ENCODE peak calls at places on chromosomes 2 and 18, in five cellular contexts. One of them, this sample, is unnamed.

GRCh38 chr2:45946023-45946422 is 294.5 kb downstream of the PRKCE start:
- DNase-seq in activated T-helper 1 cell treated with anti-CD3 and anti-CD28 coated beads, Interleukin-12 subunit alpha, Interleukin-12 subunit beta, Interleukin-2, Interleukin-4 antibody, amounts not matched to agents 30 ng/mL and 10 ng/mL and 1 ng/mL, durations not matched to agents 14 hours and 24 hours and 36 hours: no peak
- DNase-seq in SHP77 treated with DMSO at 0.1 percent for 48 hours: no peak
- DNase-seq in fibroblast of mammary gland: peak
- DNase-seq in NCI-H1930: no peak
- DNase-seq in this sample: no peak

GRCh38 chr2:38540580-38541290 is 62.0 kb downstream of the HNRNPLL start:
- DNase-seq in activated T-helper 1 cell treated with anti-CD3 and anti-CD28 coated beads, Interleukin-12 subunit alpha, Interleukin-12 subunit beta, Interleukin-2, Interleukin-4 antibody, amounts not matched to agents 30 ng/mL and 10 ng/mL and 1 ng/mL, durations not matched to agents 14 hours and 24 hours and 36 hours: no peak
- DNase-seq in SHP77 treated with DMSO at 0.1 percent for 48 hours: no peak
- DNase-seq in fibroblast of mammary gland: no peak
- DNase-seq in NCI-H1930: no peak
- DNase-seq in this sample: no peak

GRCh38 chr18:60664736-60665135 is 292.2 kb upstream of the MC4R start:
- DNase-seq in activated T-helper 1 cell treated with anti-CD3 and anti-CD28 coated beads, Interleukin-12 subunit alpha, Interleukin-12 subunit beta, Interleukin-2, Interleukin-4 antibody, amounts not matched to agents 30 ng/mL and 10 ng/mL and 1 ng/mL, durations not matched to agents 14 hours and 24 hours and 36 hours: no peak
- DNase-seq in SHP77 treated with DMSO at 0.1 percent for 48 hours: no peak
- DNase-seq in fibroblast of mammary gland: no peak
- DNase-seq in NCI-H1930: no peak
- DNase-seq in this sample: no peak

GRCh38 chr2:134275058-134275862 is 21.4 kb downstream of the MGAT5 start:
- DNase-seq in activated T-helper 1 cell treated with anti-CD3 and anti-CD28 coated beads, Interleukin-12 subunit alpha, Interleukin-12 subunit beta, Interleukin-2, Interleukin-4 antibody, amounts not matched to agents 30 ng/mL and 10 ng/mL and 1 ng/mL, durations not matched to agents 14 hours and 24 hours and 36 hours: no peak
- DNase-seq in SHP77 treated with DMSO at 0.1 percent for 48 hours: no peak
- DNase-seq in fibroblast of mammary gland: no peak
- DNase-seq in NCI-H1930: no peak
- DNase-seq in this sample: no peak

GRCh38 chr2:190649035-190649797 is at the start of gene NAB1:
- DNase-seq in activated T-helper 1 cell treated with anti-CD3 and anti-CD28 coated beads, Interleukin-12 subunit alpha, Interleukin-12 subunit beta, Interleukin-2, Interleukin-4 antibody, amounts not matched to agents 30 ng/mL and 10 ng/mL and 1 ng/mL, durations not matched to agents 14 hours and 24 hours and 36 hours: peak
- DNase-seq in SHP77 treated with DMSO at 0.1 percent for 48 hours: no peak
- DNase-seq in fibroblast of mammary gland: no peak
- DNase-seq in NCI-H1930: no peak
- DNase-seq in this sample: peak

GRCh38 chr18:5285326-5285725 is 10.2 kb downstream of the ZBTB14 start:
- DNase-seq in activated T-helper 1 cell treated with anti-CD3 and anti-CD28 coated beads, Interleukin-12 subunit alpha, Interleukin-12 subunit beta, Interleukin-2, Interleukin-4 antibody, amounts not matched to agents 30 ng/mL and 10 ng/mL and 1 ng/mL, durations not matched to agents 14 hours and 24 hours and 36 hours: no peak
- DNase-seq in SHP77 treated with DMSO at 0.1 percent for 48 hours: peak
- DNase-seq in fibroblast of mammary gland: no peak
- DNase-seq in NCI-H1930: no peak
- DNase-seq in this sample: no peak

GRCh38 chr2:69893684-69894481 is at the start of gene SNRNP27:
- DNase-seq in activated T-helper 1 cell treated with anti-CD3 and anti-CD28 coated beads, Interleukin-12 subunit alpha, Interleukin-12 subunit beta, Interleukin-2, Interleukin-4 antibody, amounts not matched to agents 30 ng/mL and 10 ng/mL and 1 ng/mL, durations not matched to agents 14 hours and 24 hours and 36 hours: peak
- DNase-seq in SHP77 treated with DMSO at 0.1 percent for 48 hours: peak
- DNase-seq in fibroblast of mammary gland: peak
- DNase-seq in NCI-H1930: peak
- DNase-seq in this sample: peak

GRCh38 chr18:22556271-22556990 is 138.7 kb upstream of the CTAGE1 start:
- DNase-seq in activated T-helper 1 cell treated with anti-CD3 and anti-CD28 coated beads, Interleukin-12 subunit alpha, Interleukin-12 subunit beta, Interleukin-2, Interleukin-4 antibody, amounts not matched to agents 30 ng/mL and 10 ng/mL and 1 ng/mL, durations not matched to agents 14 hours and 24 hours and 36 hours: no peak
- DNase-seq in SHP77 treated with DMSO at 0.1 percent for 48 hours: no peak
- DNase-seq in fibroblast of mammary gland: no peak
- DNase-seq in NCI-H1930: no peak
- DNase-seq in this sample: no peak

GRCh38 chr2:17594533-17595391 is 54.3 kb downstream of the VSNL1 start:
- DNase-seq in activated T-helper 1 cell treated with anti-CD3 and anti-CD28 coated beads, Interleukin-12 subunit alpha, Interleukin-12 subunit beta, Interleukin-2, Interleukin-4 antibody, amounts not matched to agents 30 ng/mL and 10 ng/mL and 1 ng/mL, durations not matched to agents 14 hours and 24 hours and 36 hours: no peak
- DNase-seq in SHP77 treated with DMSO at 0.1 percent for 48 hours: no peak
- DNase-seq in fibroblast of mammary gland: peak
- DNase-seq in NCI-H1930: no peak
- DNase-seq in this sample: no peak

GRCh38 chr18:49733896-49734585 is 79.3 kb downstream of the ACAA2 start:
- DNase-seq in activated T-helper 1 cell treated with anti-CD3 and anti-CD28 coated beads, Interleukin-12 subunit alpha, Interleukin-12 subunit beta, Interleukin-2, Interleukin-4 antibody, amounts not matched to agents 30 ng/mL and 10 ng/mL and 1 ng/mL, durations not matched to agents 14 hours and 24 hours and 36 hours: no peak
- DNase-seq in SHP77 treated with DMSO at 0.1 percent for 48 hours: no peak
- DNase-seq in fibroblast of mammary gland: no peak
- DNase-seq in NCI-H1930: no peak
- DNase-seq in this sample: no peak

GRCh38 chr18:51149605-51150429 is 47.7 kb downstream of the MEX3C start:
- DNase-seq in activated T-helper 1 cell treated with anti-CD3 and anti-CD28 coated beads, Interleukin-12 subunit alpha, Interleukin-12 subunit beta, Interleukin-2, Interleukin-4 antibody, amounts not matched to agents 30 ng/mL and 10 ng/mL and 1 ng/mL, durations not matched to agents 14 hours and 24 hours and 36 hours: no peak
- DNase-seq in SHP77 treated with DMSO at 0.1 percent for 48 hours: no peak
- DNase-seq in fibroblast of mammary gland: peak
- DNase-seq in NCI-H1930: no peak
- DNase-seq in this sample: no peak

GRCh38 chr2:132991464-132992045 is 321.6 kb upstream of the LYPD1 start:
- DNase-seq in activated T-helper 1 cell treated with anti-CD3 and anti-CD28 coated beads, Interleukin-12 subunit alpha, Interleukin-12 subunit beta, Interleukin-2, Interleukin-4 antibody, amounts not matched to agents 30 ng/mL and 10 ng/mL and 1 ng/mL, durations not matched to agents 14 hours and 24 hours and 36 hours: no peak
- DNase-seq in SHP77 treated with DMSO at 0.1 percent for 48 hours: no peak
- DNase-seq in fibroblast of mammary gland: no peak
- DNase-seq in NCI-H1930: no peak
- DNase-seq in this sample: no peak

GRCh38 chr2:65991332-65991731 is 443.6 kb upstream of the MEIS1 start:
- DNase-seq in activated T-helper 1 cell treated with anti-CD3 and anti-CD28 coated beads, Interleukin-12 subunit alpha, Interleukin-12 subunit beta, Interleukin-2, Interleukin-4 antibody, amounts not matched to agents 30 ng/mL and 10 ng/mL and 1 ng/mL, durations not matched to agents 14 hours and 24 hours and 36 hours: no peak
- DNase-seq in SHP77 treated with DMSO at 0.1 percent for 48 hours: peak
- DNase-seq in fibroblast of mammary gland: no peak
- DNase-seq in NCI-H1930: no peak
- DNase-seq in this sample: no peak

GRCh38 chr2:26302846-26303245 is 43.1 kb upstream of the SELENOI start:
- DNase-seq in activated T-helper 1 cell treated with anti-CD3 and anti-CD28 coated beads, Interleukin-12 subunit alpha, Interleukin-12 subunit beta, Interleukin-2, Interleukin-4 antibody, amounts not matched to agents 30 ng/mL and 10 ng/mL and 1 ng/mL, durations not matched to agents 14 hours and 24 hours and 36 hours: no peak
- DNase-seq in SHP77 treated with DMSO at 0.1 percent for 48 hours: no peak
- DNase-seq in fibroblast of mammary gland: no peak
- DNase-seq in NCI-H1930: no peak
- DNase-seq in this sample: no peak

GRCh38 chr18:22816266-22817176 is 116.6 kb upstream of the RBBP8 start:
- DNase-seq in activated T-helper 1 cell treated with anti-CD3 and anti-CD28 coated beads, Interleukin-12 subunit alpha, Interleukin-12 subunit beta, Interleukin-2, Interleukin-4 antibody, amounts not matched to agents 30 ng/mL and 10 ng/mL and 1 ng/mL, durations not matched to agents 14 hours and 24 hours and 36 hours: no peak
- DNase-seq in SHP77 treated with DMSO at 0.1 percent for 48 hours: peak
- DNase-seq in fibroblast of mammary gland: no peak
- DNase-seq in NCI-H1930: no peak
- DNase-seq in this sample: no peak